ENCODE peak calls at places on chromosome 15, in seven cellular contexts. C, V, X, D, F, B and U are unnamed samples.

GRCh38 chr15:31828594-31828993 is 201.7 kb upstream of the CHRNA7 start:
- DNase-seq in D (no peak), C (no peak), V (no peak), X (no peak), B (no peak), F (no peak), U (no peak)

GRCh38 chr15:69305204-69305931 is 6.7 kb downstream of the PAQR5 start:
- DNase-seq in C (peak), V (peak), B (no peak), D (peak), F (no peak), X (no peak), U (peak)

GRCh38 chr15:39261397-39261796 is 319.5 kb upstream of the THBS1 start:
- DNase-seq in B (no peak), D (no peak), C (no peak), F (no peak), X (no peak), V (no peak), U (no peak)

GRCh38 chr15:89628301-89628700 is 27.0 kb downstream of the KIF7 start:
- DNase-seq in D (no peak), F (no peak), B (no peak), X (no peak), C (no peak), V (no peak), U (no peak)

GRCh38 chr15:48336940-48337339 is 5.7 kb downstream of the DUT start:
- DNase-seq in D (no peak), C (no peak), F (no peak), V (peak), B (no peak), X (peak), U (peak)

GRCh38 chr15:101198031-101198430 is 53.8 kb downstream of the CHSY1 start:
- DNase-seq in C (no peak), D (no peak), V (no peak), X (no peak), F (no peak), B (no peak), U (no peak)

GRCh38 chr15:58229297-58229768 is 91.2 kb downstream of the AQP9 start:
- DNase-seq in C (no peak), B (no peak), D (no peak), X (no peak), F (no peak), V (no peak), U (no peak)

GRCh38 chr15:84594617-84595290 is 6.1 kb upstream of the ZSCAN2 start:
- DNase-seq in C (peak), F (no peak), V (no peak), X (no peak), B (no peak), D (no peak), U (no peak)

GRCh38 chr15:68187559-68187958 is 17.6 kb downstream of the CALML4 start:
- DNase-seq in V (peak), D (no peak), C (peak), X (peak), F (no peak), B (peak), U (peak)

GRCh38 chr15:43370975-43371974 is at the start of the genes TUBGCP4 and ZSCAN29:
- DNase-seq in D (no peak), V (peak), C (peak), F (peak), X (peak), B (peak), U (peak)

GRCh38 chr15:75904241-75904631 is 558 bp downstream of the FBXO22 start:
- DNase-seq in V (peak), D (no peak), F (peak), C (peak), X (peak), B (no peak), U (peak)

GRCh38 chr15:80323285-80323684 is 71.3 kb upstream of the CTXND1 start:
- DNase-seq in D (no peak), F (no peak), X (no peak), B (no peak), C (no peak), V (no peak), U (peak)

GRCh38 chr15:27681038-27681437 is 418.1 kb downstream of the OCA2 start:
- DNase-seq in C (no peak), B (no peak), X (no peak), D (no peak), F (no peak), V (no peak), U (no peak)
- TF ChIP-seq CTCF in C (no peak), B (no peak), X (no peak), D (peak), F (no peak), V (no peak), U (no peak)

GRCh38 chr15:61106044-61106834 is 122.9 kb downstream of the RORA start:
- DNase-seq in F (peak), B (no peak), V (no peak), C (no peak), D (no peak), X (no peak), U (no peak)
- TF ChIP-seq CTCF in F (no peak), B (no peak), V (no peak), C (no peak), D (no peak), X (no peak), U (no peak)

DNA sequence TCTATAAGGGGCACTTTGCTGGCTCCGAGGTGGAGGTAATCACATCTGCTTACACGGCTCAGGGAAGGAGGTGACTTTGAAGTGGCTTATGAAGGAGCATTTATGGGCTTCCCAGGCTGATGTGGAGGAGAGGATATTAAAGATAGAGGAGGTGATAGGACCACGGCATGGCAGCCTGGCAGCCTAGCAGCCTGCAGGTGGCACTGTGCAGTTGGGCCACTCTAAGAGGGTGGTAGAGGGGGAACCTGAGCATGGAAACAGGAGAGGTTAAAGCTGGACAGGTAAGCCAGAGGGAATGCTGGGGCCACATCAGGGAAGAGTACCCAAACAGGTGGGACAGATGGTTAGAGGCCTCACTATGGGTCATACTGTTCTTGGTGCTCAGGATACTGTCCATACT is 375.0 kb downstream of the WDR72 start:
- DNase-seq in V (no peak), C (no peak), F (no peak), X (no peak), B (no peak), D (no peak), U (no peak)
- TF ChIP-seq CTCF in V (no peak), C (peak), F (peak), X (peak), B (no peak), D (peak), U (no peak)

GRCh38 chr15:77654975-77655374 is 22.3 kb upstream of the LINGO1 start:
- DNase-seq in X (peak), D (no peak), C (peak), B (no peak), F (no peak), V (no peak), U (peak)

GRCh38 chr15:77664428-77664827 is 31.7 kb upstream of the LINGO1 start:
- DNase-seq in D (no peak), F (no peak), X (no peak), B (no peak), V (no peak), C (no peak), U (no peak)

GRCh38 chr15:77656294-77656693 is 23.6 kb upstream of the LINGO1 start:
- DNase-seq in X (no peak), C (no peak), V (no peak), F (no peak), B (no peak), D (no peak), U (no peak)

GRCh38 chr15:77657629-77658238 is 25.0 kb upstream of the LINGO1 start:
- DNase-seq in X (no peak), F (no peak), B (no peak), V (no peak), C (no peak), D (no peak), U (no peak)

GRCh38 chr15:77659350-77660321 is 26.9 kb upstream of the LINGO1 start:
- DNase-seq in B (no peak), F (peak), V (peak), X (peak), D (no peak), C (peak), U (peak)
- TF ChIP-seq CTCF in B (no peak), F (no peak), V (peak), X (peak), D (peak), C (peak), U (peak)